ENCODE peak calls at places on chromosomes 4 and X, in five cellular contexts. Q, D, N, T and G are unnamed samples.

GRCh38 chr4:79638735-79639134 is 230.7 kb upstream of the GK2 start:
- DNase-seq in Q (no peak), D (no peak), N (no peak), T (no peak), G (no peak)

GRCh38 chr4:11698033-11698432 is 269.3 kb upstream of the HS3ST1 start:
- DNase-seq in Q (no peak), D (peak), N (no peak), T (no peak), G (no peak)

GRCh38 chr4:119835511-119835910 is 206.9 kb upstream of the PDE5A start:
- DNase-seq in Q (no peak), D (no peak), N (no peak), T (no peak), G (no peak)

GRCh38 chr4:53579826-53580225 is 11.5 kb downstream of the LNX1 start:
- DNase-seq in Q (no peak), D (no peak), N (no peak), T (no peak), G (no peak)

GRCh38 chr4:159593157-159593556 is 490.3 kb downstream of the RAPGEF2 start:
- DNase-seq in Q (no peak), D (no peak), N (no peak), T (no peak), G (no peak)

GRCh38 chrX:135328421-135329005 is 19.2 kb downstream of the ETDC start:
- DNase-seq in Q (no peak), D (peak), N (no peak), T (no peak), G (no peak)

GRCh38 chr4:114729339-114729738 is 130.7 kb downstream of the UGT8 start:
- DNase-seq in Q (no peak), D (no peak), N (no peak), T (peak), G (no peak)

GRCh38 chr4:142036795-142037583 is 400.6 kb downstream of the IL15 start:
- DNase-seq in Q (no peak), D (peak), N (no peak), T (no peak), G (no peak)

GRCh38 chr4:147590249-147590920 is 26.8 kb upstream of the TMEM184C start:
- DNase-seq in Q (no peak), D (peak), N (peak), T (no peak), G (peak)

GRCh38 chr4:7420661-7421040 is 14.1 kb downstream of the PSAPL1 start:
- DNase-seq in Q (peak), D (no peak), N (no peak), T (peak), G (no peak)

GRCh38 chr4:93747220-93747619 is 81.3 kb upstream of the ATOH1 start:
- DNase-seq in Q (no peak), D (no peak), N (no peak), T (no peak), G (no peak)

GRCh38 chr4:179059396-179059795 is 1617.2 kb upstream of the AGA start:
- DNase-seq in Q (no peak), D (no peak), N (no peak), T (no peak), G (no peak)

GRCh38 chrX:134949271-134949670 is 41.5 kb upstream of the SMIM10 start:
- DNase-seq in Q (no peak), D (peak), N (no peak), T (no peak), G (no peak)

GRCh38 chr4:151197258-151197657 is 79.7 kb upstream of the PRSS48 start:
- DNase-seq in Q (no peak), D (no peak), N (no peak), T (no peak), G (no peak)

GRCh38 chrX:31590581-31591113 is 518.8 kb upstream of the FTHL17 start:
- DNase-seq in Q (no peak), D (peak), N (no peak), T (no peak), G (no peak)

GRCh38 chr4:179095585-179096228 is 1653.5 kb upstream of the AGA start:
- DNase-seq in Q (no peak), D (peak), N (no peak), T (no peak), G (no peak)

GRCh38 chrX:103362504-103362903 is 6.2 kb downstream of the TCEAL9 start:
- DNase-seq in Q (no peak), D (peak), N (no peak), T (no peak), G (no peak)

GRCh38 chr4:150784305-150784704 is 202.4 kb downstream of the MAB21L2 start:
- DNase-seq in Q (no peak), D (no peak), N (no peak), T (no peak), G (no peak)

GRCh38 chr4:108571027-108571569 is 49.3 kb upstream of the RPL34 start:
- DNase-seq in Q (no peak), D (peak), N (no peak), T (no peak), G (no peak)

GRCh38 chr4:186660403-186660802 is 63.3 kb downstream of the FAT1 start:
- DNase-seq in Q (no peak), D (no peak), N (no peak), T (peak), G (no peak)

GRCh38 chr4:27790911-27791310 is 930.3 kb downstream of the STIM2 start:
- DNase-seq in Q (no peak), D (peak), N (no peak), T (no peak), G (no peak)

GRCh38 chr4:48017108-48017527 is 546 bp downstream of the NIPAL1 start:
- DNase-seq in Q (peak), D (peak), N (peak), T (peak), G (peak)

GRCh38 chr4:139728840-139729239 is 63.2 kb downstream of the MGST2 start:
- DNase-seq in Q (no peak), D (no peak), N (no peak), T (no peak), G (no peak)

GRCh38 chrX:110836982-110837381 is 41.4 kb upstream of the CHRDL1 start:
- DNase-seq in Q (no peak), D (no peak), N (no peak), T (no peak), G (no peak)

GRCh38 chr4:81736324-81736723 is 264.6 kb upstream of the RASGEF1B start:
- DNase-seq in Q (no peak), D (no peak), N (no peak), T (no peak), G (no peak)

GRCh38 chr4:54233128-54233696 is 4.1 kb downstream of the PDGFRA start:
- DNase-seq in Q (peak), D (peak), N (peak), T (peak), G (peak)

GRCh38 chr4:156971623-156972369 is at the start of gene PDGFC:
- DNase-seq in Q (peak), D (peak), N (peak), T (peak), G (peak)

DNA sequence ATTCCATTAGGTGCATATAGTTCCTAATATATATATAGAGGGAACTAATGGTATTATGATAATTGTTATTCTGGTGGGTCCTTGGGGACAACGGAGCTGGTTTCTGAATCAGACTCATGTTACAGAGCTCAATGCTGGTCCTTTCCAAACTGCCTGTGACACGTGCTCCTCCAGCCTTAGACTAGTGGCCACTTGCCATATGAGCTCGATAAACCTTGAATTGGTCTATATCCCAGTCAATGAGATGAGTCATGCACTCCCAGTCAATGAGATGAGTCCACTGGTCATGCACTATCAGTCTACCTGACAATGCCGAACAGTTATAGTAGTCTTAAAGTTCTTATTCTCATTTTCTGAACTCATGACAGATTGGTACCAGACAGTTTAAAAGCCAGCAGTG is 325.3 kb downstream of the LDB2 start:
- DNase-seq in Q (no peak), D (peak), N (no peak), T (no peak), G (no peak)
- TF ChIP-seq CTCF in Q (no peak), D (no peak), N (no peak), T (no peak), G (no peak)

GRCh38 chrX:15384304-15384703 is at the start of gene VEGFD:
- DNase-seq in Q (no peak), D (peak), N (no peak), T (no peak), G (no peak)

GRCh38 chrX:15376956-15377355 is 7.3 kb downstream of the VEGFD start:
- DNase-seq in Q (no peak), D (no peak), N (no peak), T (no peak), G (no peak)

GRCh38 chrX:15382809-15383208 is 1.4 kb downstream of the VEGFD start:
- DNase-seq in Q (no peak), D (no peak), N (no peak), T (no peak), G (no peak)
- TF ChIP-seq CTCF in Q (no peak), D (peak), N (no peak), T (no peak), G (no peak)

GRCh38 chr4:1353186-1354055 is 6.4 kb downstream of the UVSSA start:
- DNase-seq in Q (no peak), D (no peak), N (no peak), T (peak), G (no peak)

GRCh38 chr4:1356181-1356998 is 9.4 kb downstream of the UVSSA start:
- DNase-seq in Q (no peak), D (peak), N (peak), T (peak), G (peak)

GRCh38 chr4:1355378-1355777 is 8.4 kb downstream of the UVSSA start:
- DNase-seq in Q (no peak), D (no peak), N (no peak), T (peak), G (no peak)

GRCh38 chr4:1354983-1355275 is 7.9 kb downstream of the UVSSA start:
- DNase-seq in Q (no peak), D (no peak), N (no peak), T (no peak), G (no peak)

GRCh38 chr4:1354136-1354982 is 7.4 kb downstream of the UVSSA start:
- DNase-seq in Q (no peak), D (no peak), N (no peak), T (peak), G (no peak)
- TF ChIP-seq CTCF in Q (no peak), D (no peak), N (no peak), T (no peak), G (no peak)

DNA sequence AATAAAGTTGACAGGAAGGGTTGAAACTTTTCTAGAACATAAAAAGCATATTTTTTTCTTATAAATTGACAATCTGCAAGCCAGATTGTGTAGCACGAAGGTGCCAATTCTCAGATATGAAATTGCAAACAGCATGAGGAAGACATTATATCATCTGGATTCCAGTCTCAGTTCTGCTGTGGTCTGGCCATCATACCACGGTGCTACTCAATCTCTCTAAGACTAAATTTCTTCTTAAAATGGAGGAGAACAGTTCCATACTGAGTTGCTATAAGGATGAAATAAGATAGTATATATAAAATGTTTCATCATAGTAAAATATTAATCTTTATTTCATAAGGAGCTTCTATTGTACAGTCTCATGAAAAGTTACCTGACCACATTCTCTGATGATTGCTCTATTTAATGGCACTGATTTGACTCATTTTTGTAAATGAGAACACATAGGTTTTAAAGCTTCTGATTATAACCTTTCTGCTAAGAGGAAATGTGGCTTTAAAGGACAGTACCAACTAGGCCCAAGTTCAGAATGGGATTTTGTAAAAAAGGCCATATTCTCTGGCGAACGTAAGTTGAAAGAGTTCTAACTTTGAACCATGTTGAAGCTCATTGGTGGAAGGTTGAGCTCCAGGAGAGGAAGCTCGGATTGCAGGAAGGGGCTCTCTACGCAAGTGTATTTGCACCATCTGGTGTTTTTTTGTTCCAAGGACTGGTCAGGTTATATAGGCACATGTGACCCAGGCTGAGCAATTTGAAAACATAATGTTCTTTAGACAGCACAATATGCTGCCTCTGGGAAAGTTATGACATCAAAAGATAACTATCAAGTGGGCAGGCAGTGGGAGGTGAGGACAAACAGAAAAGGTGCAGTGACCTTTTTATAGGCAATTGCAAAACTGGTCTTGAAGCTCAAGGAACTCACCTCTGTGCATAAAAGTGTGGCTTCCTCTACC is 128.1 kb downstream of the SHROOM3 start:
- DNase-seq in Q (no peak), D (peak), N (no peak), T (no peak), G (peak)
- TF ChIP-seq CTCF in Q (no peak), D (no peak), N (no peak), T (no peak), G (no peak)

GRCh38 chrX:70998402-70999027 is 67.6 kb upstream of the SLC7A3 start:
- DNase-seq in Q (no peak), D (peak), N (no peak), T (no peak), G (no peak)
- TF ChIP-seq CTCF in Q (peak), D (peak), N (peak), T (no peak), G (peak)

GRCh38 chr4:37781134-37781455 is 45.4 kb upstream of the PGM2 start:
- DNase-seq in Q (no peak), D (no peak), N (no peak), T (no peak), G (no peak)

GRCh38 chr4:37780444-37781133 is 45.9 kb upstream of the PGM2 start:
- DNase-seq in Q (no peak), D (peak), N (no peak), T (no peak), G (peak)
- TF ChIP-seq CTCF in Q (peak), D (no peak), N (peak), T (no peak), G (no peak)

GRCh38 chrX:17359500-17359899 is 15.5 kb upstream of the NHS start:
- DNase-seq in Q (no peak), D (peak), N (no peak), T (no peak), G (no peak)

GRCh38 chrX:17355976-17356375 is 19.0 kb upstream of the NHS start:
- DNase-seq in Q (no peak), D (no peak), N (no peak), T (no peak), G (no peak)

DNA sequence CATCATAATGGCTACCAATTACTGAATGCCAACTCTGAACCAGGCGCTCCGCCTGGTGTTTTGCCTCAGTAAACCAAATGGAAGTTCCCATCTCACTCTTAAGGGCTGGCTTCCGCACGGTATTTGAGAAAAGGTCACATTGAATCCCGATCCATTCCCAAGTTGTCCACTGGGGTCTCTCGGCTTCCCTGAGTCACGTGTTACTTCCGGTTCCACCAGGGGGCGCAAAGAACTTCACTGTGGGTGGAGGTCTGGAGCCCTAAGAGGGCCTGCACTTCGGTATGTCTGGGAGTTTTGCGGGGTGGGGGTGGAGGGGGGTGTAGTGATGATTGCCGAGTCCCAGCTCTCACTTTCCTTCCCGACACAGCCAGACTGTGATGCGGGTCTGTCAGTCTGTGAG is 13.4 kb upstream of the NHS start:
- DNase-seq in Q (no peak), D (no peak), N (no peak), T (no peak), G (no peak)
- TF ChIP-seq CTCF in Q (no peak), D (peak), N (peak), T (no peak), G (no peak)

GRCh38 chr4:77699731-77700210 is 94.2 kb downstream of the CXCL13 start:
- DNase-seq in Q (no peak), D (peak), N (no peak), T (no peak), G (no peak)
- TF ChIP-seq CTCF in Q (no peak), D (peak), N (no peak), T (no peak), G (no peak)

GRCh38 chr4:113288257-113288656 is 238.8 kb downstream of the ANK2 start:
- DNase-seq in Q (no peak), D (no peak), N (no peak), T (no peak), G (no peak)

GRCh38 chr4:113289736-113290135 is 240.3 kb downstream of the ANK2 start:
- DNase-seq in Q (no peak), D (peak), N (no peak), T (no peak), G (no peak)

GRCh38 chr4:113288691-113289090 is 239.2 kb downstream of the ANK2 start:
- DNase-seq in Q (no peak), D (peak), N (no peak), T (no peak), G (no peak)

GRCh38 chr4:113292371-113293042 is 243.1 kb downstream of the ANK2 start:
- DNase-seq in Q (peak), D (peak), N (no peak), T (peak), G (no peak)

DNA sequence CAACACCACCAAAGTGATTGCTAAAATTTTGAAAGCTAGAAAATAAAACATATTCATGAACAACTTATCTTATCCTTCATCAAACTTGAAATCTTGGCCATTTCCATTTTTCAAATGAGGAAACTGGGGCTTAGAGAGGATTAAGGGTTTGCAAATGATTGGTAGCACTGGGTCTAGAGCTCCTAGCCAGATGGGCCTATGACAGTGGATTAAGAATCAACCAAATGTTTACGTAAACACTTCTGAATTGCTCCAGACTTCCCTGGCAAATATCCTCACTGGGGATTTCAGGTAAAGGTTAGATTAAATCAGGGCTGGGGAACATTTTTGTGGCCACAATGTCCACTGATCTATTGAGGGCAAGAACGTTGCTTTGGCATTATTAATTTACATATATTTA is 241.2 kb downstream of the ANK2 start:
- DNase-seq in Q (no peak), D (no peak), N (no peak), T (no peak), G (no peak)
- TF ChIP-seq CTCF in Q (no peak), D (no peak), N (no peak), T (no peak), G (no peak)

DNA sequence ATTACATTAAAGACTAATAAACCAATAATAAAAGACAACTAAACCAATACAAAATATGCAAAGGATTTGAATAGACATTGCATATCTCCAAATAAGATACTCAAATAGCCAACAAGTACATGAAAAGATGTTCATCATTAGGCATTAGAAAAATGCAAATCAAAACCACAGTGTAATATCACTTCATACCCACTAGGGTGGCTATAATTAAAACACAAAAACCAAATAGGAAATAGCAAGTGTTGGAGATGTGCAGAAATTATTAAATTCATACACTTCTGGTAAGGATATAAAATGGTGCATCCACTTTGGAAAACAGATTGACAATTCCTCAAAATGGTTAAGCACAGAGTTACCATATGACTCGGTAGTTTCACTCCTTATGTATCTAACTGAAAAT is 860.8 kb upstream of the DIAPH2 start:
- DNase-seq in Q (no peak), D (no peak), N (no peak), T (no peak), G (no peak)
- TF ChIP-seq CTCF in Q (peak), D (no peak), N (no peak), T (no peak), G (no peak)